ENCODE peak calls at places on chromosomes 11 and 22, in four cellular contexts. One of them, this sample, is unnamed.

GRCh38 chr11:125070699-125071254 is 7.7 kb downstream of the SLC37A2 start:
- DNase-seq in adipocyte: peak
- DNase-seq in right atrium auricular region: peak
- DNase-seq in A549: no peak
- DNase-seq in this sample: no peak

GRCh38 chr11:26842883-26843282 is 121.0 kb upstream of the SLC5A12 start:
- DNase-seq in adipocyte: no peak
- DNase-seq in right atrium auricular region: no peak
- DNase-seq in A549: no peak
- DNase-seq in this sample: no peak

GRCh38 chr11:92717240-92717639 is 252.2 kb upstream of the MTNR1B start:
- DNase-seq in adipocyte: no peak
- DNase-seq in right atrium auricular region: no peak
- DNase-seq in A549: no peak
- DNase-seq in this sample: no peak

GRCh38 chr22:28137036-28137435 is 218.0 kb upstream of the PITPNB start:
- DNase-seq in adipocyte: no peak
- DNase-seq in right atrium auricular region: no peak
- DNase-seq in A549: no peak
- DNase-seq in this sample: no peak

GRCh38 chr11:28799316-28799715 is 691.1 kb downstream of the METTL15 start:
- DNase-seq in adipocyte: no peak
- DNase-seq in right atrium auricular region: no peak
- DNase-seq in A549: no peak
- DNase-seq in this sample: no peak

GRCh38 chr11:9862981-9863380 is 199.1 kb downstream of the SWAP70 start:
- DNase-seq in adipocyte: no peak
- DNase-seq in right atrium auricular region: no peak
- DNase-seq in A549: peak
- DNase-seq in this sample: no peak

GRCh38 chr11:66619080-66619554 is 2.7 kb downstream of the RBM14 start:
- DNase-seq in adipocyte: peak
- DNase-seq in right atrium auricular region: no peak
- DNase-seq in A549: peak
- DNase-seq in this sample: no peak

GRCh38 chr11:92601048-92601447 is 368.4 kb upstream of the MTNR1B start:
- DNase-seq in adipocyte: no peak
- DNase-seq in right atrium auricular region: no peak
- DNase-seq in A549: no peak
- DNase-seq in this sample: no peak

GRCh38 chr22:35792501-35792900 is 74.8 kb downstream of the APOL5 start:
- DNase-seq in adipocyte: no peak
- DNase-seq in right atrium auricular region: no peak
- DNase-seq in A549: no peak
- DNase-seq in this sample: no peak

GRCh38 chr22:33350391-33350955 is 292.3 kb upstream of the SYN3 start:
- DNase-seq in adipocyte: no peak
- DNase-seq in right atrium auricular region: no peak
- DNase-seq in A549: no peak
- DNase-seq in this sample: no peak

GRCh38 chr11:35484435-35484834 is 41.0 kb downstream of the PAMR1 start:
- DNase-seq in adipocyte: peak
- DNase-seq in right atrium auricular region: no peak
- DNase-seq in A549: no peak
- DNase-seq in this sample: no peak

GRCh38 chr11:102762414-102762813 is 18.0 kb downstream of the MMP10 start:
- DNase-seq in adipocyte: peak
- DNase-seq in right atrium auricular region: no peak
- DNase-seq in A549: no peak
- DNase-seq in this sample: no peak

GRCh38 chr11:134576721-134577171 is 164.7 kb upstream of the B3GAT1 start:
- DNase-seq in adipocyte: no peak
- DNase-seq in right atrium auricular region: peak
- DNase-seq in A549: no peak
- DNase-seq in this sample: no peak

GRCh38 chr11:1632053-1632714 is 2.6 kb downstream of the KRTAP5-5 start:
- DNase-seq in adipocyte: no peak
- DNase-seq in right atrium auricular region: no peak
- DNase-seq in A549: no peak
- DNase-seq in this sample: peak

GRCh38 chr11:69126286-69126685 is 29.4 kb upstream of the SMIM38 start:
- DNase-seq in adipocyte: no peak
- DNase-seq in right atrium auricular region: no peak
- DNase-seq in A549: no peak
- DNase-seq in this sample: no peak

DNA sequence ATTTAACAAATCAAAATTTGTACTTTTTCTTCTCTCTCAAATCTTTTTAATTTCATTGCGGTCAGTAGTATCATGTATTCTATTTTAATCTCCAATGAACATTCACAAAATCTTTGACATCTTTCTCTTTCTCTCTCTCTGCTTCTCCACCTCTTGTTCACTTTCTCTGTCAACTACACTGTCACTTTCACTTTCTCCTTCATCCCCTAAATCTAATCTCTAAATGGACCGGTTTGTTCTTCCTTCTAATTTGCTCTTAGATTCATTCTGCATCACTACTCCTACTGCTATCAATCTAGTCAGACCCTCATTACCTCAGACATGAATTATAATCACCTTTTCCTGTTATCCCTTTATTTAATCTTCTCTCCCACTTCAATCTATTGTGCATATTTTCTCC is 18.6 kb downstream of the CCDC73 start:
- DNase-seq in adipocyte: no peak
- DNase-seq in right atrium auricular region: no peak
- DNase-seq in A549: no peak
- DNase-seq in this sample: no peak
- H3K4me3 ChIP-seq in adipocyte: no peak
- H3K4me3 ChIP-seq in right atrium auricular region: no peak
- H3K4me3 ChIP-seq in A549: no peak
- H3K4me3 ChIP-seq in this sample: no peak

DNA sequence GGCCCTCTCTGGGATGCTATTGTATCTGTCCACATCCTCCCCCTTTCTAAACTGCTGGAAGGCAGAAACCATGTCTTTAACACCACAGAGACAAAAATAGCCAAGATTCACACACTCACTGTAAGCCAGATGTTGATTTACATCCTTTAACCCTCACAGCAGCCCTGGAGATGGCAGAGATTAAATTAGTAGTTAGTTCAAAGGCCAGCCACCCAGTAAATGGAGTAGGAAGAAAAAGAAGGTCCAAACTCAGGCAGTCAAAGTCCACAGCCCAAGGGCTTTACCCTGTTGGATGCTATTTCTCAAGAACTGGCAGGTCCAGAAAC is 2.1 kb upstream of the ZNHIT2 start:
- DNase-seq in adipocyte: no peak
- DNase-seq in right atrium auricular region: no peak
- DNase-seq in A549: no peak
- DNase-seq in this sample: no peak
- H3K4me3 ChIP-seq in adipocyte: no peak
- H3K4me3 ChIP-seq in right atrium auricular region: no peak
- H3K4me3 ChIP-seq in A549: no peak
- H3K4me3 ChIP-seq in this sample: no peak

GRCh38 chr11:118908264-118908663 is 17.5 kb downstream of the BCL9L start:
- DNase-seq in adipocyte: no peak
- DNase-seq in right atrium auricular region: no peak
- DNase-seq in A549: no peak
- DNase-seq in this sample: no peak
- H3K4me3 ChIP-seq in adipocyte: no peak
- H3K4me3 ChIP-seq in right atrium auricular region: no peak
- H3K4me3 ChIP-seq in A549: peak
- H3K4me3 ChIP-seq in this sample: no peak

GRCh38 chr11:123798079-123798478 is 8.1 kb downstream of the OR6M1 start:
- DNase-seq in adipocyte: no peak
- DNase-seq in right atrium auricular region: no peak
- DNase-seq in A549: no peak
- DNase-seq in this sample: no peak
- H3K4me3 ChIP-seq in adipocyte: no peak
- H3K4me3 ChIP-seq in right atrium auricular region: no peak
- H3K4me3 ChIP-seq in A549: no peak
- H3K4me3 ChIP-seq in this sample: no peak